ENCODE peak calls at places on chromosome 15, in eight cellular contexts. Y is IMR-90; B is CD8-positive, alpha-beta memory T cell; D is neural progenitor cell; T is CD8-positive, alpha-beta T cell; P is pancreas; O is heart left ventricle; K is CD4-positive, CD25-positive, alpha-beta regulatory T cell. Z is an unnamed sample. For H3K4me1, the result is how much of the 10 kb centered on the place peaks cover.

GRCh38 chr15:69132935-69133861 is 27.2 kb upstream of the GLCE start:
- DNase-seq in O (no peak), T (no peak), B (no peak), Y (no peak), D (no peak), P (no peak), K (no peak), Z (no peak)

GRCh38 chr15:27983496-27983895 is 115.6 kb downstream of the OCA2 start:
- DNase-seq in B (no peak), Y (no peak), T (no peak), K (no peak), P (no peak), O (no peak), D (no peak), Z (no peak)

GRCh38 chr15:71250936-71251468 is 135.7 kb downstream of the THSD4 start:
- DNase-seq in B (no peak), O (no peak), P (no peak), T (no peak), D (no peak), Y (no peak), K (no peak), Z (no peak)

GRCh38 chr15:49832421-49832980 is 211.7 kb downstream of the DTWD1 start:
- DNase-seq in P (peak), O (no peak), Y (no peak), T (no peak), B (no peak), D (peak), K (no peak), Z (peak)

GRCh38 chr15:58952751-58953150 is 19.3 kb upstream of the SLTM start:
- DNase-seq in O (no peak), Y (peak), T (no peak), P (no peak), K (no peak), D (no peak), B (no peak), Z (no peak)

GRCh38 chr15:26015516-26015915 is 152.4 kb upstream of the ATP10A start:
- DNase-seq in T (no peak), D (no peak), B (no peak), Y (no peak), K (no peak), O (no peak), P (no peak), Z (no peak)

GRCh38 chr15:25508369-25509002 is 69.7 kb upstream of the UBE3A start:
- DNase-seq in Y (peak), D (peak), O (no peak), K (no peak), B (no peak), T (no peak), P (no peak), Z (peak)

GRCh38 chr15:65342493-65342892 is 35.3 kb downstream of the IGDCC3 start:
- DNase-seq in T (no peak), B (no peak), D (no peak), P (no peak), O (no peak), K (no peak), Y (no peak), Z (no peak)

GRCh38 chr15:78808550-78808949 is 2.7 kb downstream of the ADAMTS7 start:
- DNase-seq in D (peak), O (no peak), P (no peak), Y (peak), K (no peak), T (no peak), B (no peak), Z (peak)

GRCh38 chr15:94535298-94536048 is 304.1 kb downstream of the MCTP2 start:
- DNase-seq in O (no peak), D (no peak), K (no peak), Y (no peak), P (no peak), T (no peak), B (no peak), Z (no peak)

GRCh38 chr15:83697716-83698115 is 43.8 kb downstream of the ADAMTSL3 start:
- DNase-seq in K (no peak), T (no peak), B (no peak), P (no peak), D (no peak), O (no peak), Y (no peak), Z (no peak)

GRCh38 chr15:52786436-52787122 is 3.6 kb downstream of the ONECUT1 start:
- DNase-seq in T (no peak), P (no peak), Y (no peak), O (no peak), D (peak), K (no peak), B (no peak), Z (no peak)

GRCh38 chr15:95298729-95299128 is 1031.8 kb upstream of the NR2F2 start:
- DNase-seq in O (no peak), D (no peak), K (no peak), Y (no peak), P (no peak), T (no peak), B (no peak), Z (no peak)

GRCh38 chr15:49015896-49016295 is 30.4 kb downstream of the SECISBP2L start:
- DNase-seq in Y (no peak), D (no peak), O (no peak), P (no peak), B (no peak), T (no peak), K (no peak), Z (no peak)

GRCh38 chr15:71319935-71320334 is 204.7 kb downstream of the THSD4 start:
- DNase-seq in K (no peak), O (no peak), Y (no peak), D (no peak), T (no peak), P (no peak), B (no peak), Z (no peak)

GRCh38 chr15:91609231-91609630 is 244.3 kb upstream of the SLCO3A1 start:
- DNase-seq in O (no peak), K (no peak), P (no peak), T (no peak), D (no peak), Y (no peak), B (no peak), Z (no peak)

GRCh38 chr15:81264072-81264857 is 59.7 kb downstream of the STARD5 start:
- DNase-seq in Y (no peak), K (no peak), B (no peak), O (no peak), T (no peak), D (no peak), P (no peak), Z (no peak)

GRCh38 chr15:101013769-101014223 is 94.6 kb downstream of the LRRK1 start:
- DNase-seq in T (no peak), B (no peak), D (no peak), P (no peak), K (no peak), Y (no peak), O (no peak), Z (no peak)

GRCh38 chr15:87672309-87672897 is 584.1 kb downstream of the NTRK3 start:
- DNase-seq in K (no peak), O (no peak), T (no peak), B (no peak), Y (peak), D (peak), P (no peak), Z (no peak)

DNA sequence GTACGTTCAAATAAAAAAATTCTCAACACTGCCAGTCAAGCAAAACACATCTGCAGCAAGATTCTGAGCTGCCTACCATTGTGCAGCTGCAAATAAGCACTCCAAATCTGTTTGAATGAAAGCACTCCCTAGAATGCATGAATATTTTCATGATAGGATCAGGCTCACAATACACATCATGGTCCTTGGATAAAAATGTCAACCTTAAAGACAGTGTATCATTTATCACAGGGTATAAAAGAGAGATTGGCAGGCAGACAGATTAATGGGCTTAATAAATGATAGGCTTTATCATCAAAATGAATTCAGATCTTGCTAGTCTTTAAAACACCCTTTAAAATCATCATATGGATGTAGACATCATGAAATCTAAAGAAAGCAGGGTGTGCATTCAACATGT is 9.2 kb downstream of the RYR3 start:
- DNase-seq in B (no peak), O (no peak), T (no peak), P (no peak), Y (no peak), D (no peak), K (no peak), Z (no peak)
- H3K4me1 ChIP-seq in B (under half), O (under half), T (under half), P (under half), Y (under half), D (under half), K (under half), Z (under half)

DNA sequence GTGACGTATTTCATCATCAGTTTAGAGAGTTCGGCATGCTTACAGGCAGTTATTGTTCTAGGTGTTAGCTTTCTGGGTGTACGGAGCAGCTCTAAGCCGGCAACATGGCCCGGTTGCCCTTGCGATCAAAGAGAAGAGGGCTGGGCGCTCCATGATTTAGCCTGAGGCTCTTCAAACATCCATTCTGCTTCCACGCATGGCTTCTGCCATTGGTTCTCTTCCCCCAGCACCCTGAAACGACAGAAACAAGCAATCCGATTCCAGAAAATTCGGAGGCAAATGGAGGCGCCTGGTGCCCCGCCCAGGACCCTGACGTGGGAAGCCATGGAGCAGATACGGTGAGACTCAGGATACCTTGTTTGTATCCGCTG is 574 bp downstream of the NGRN start:
- DNase-seq in O (no peak), P (no peak), Y (peak), B (peak), K (peak), D (no peak), T (no peak), Z (no peak)
- H3K4me1 ChIP-seq in O (half or more), P (under half), Y (under half), B (under half), K (half or more), D (under half), T (under half), Z (under half)

GRCh38 chr15:92881838-92882696 is 18.1 kb upstream of the CHD2 start:
- DNase-seq in P (peak), O (peak), Y (peak), K (peak), B (peak), D (peak), T (peak), Z (peak)
- H3K4me1 ChIP-seq in P (under half), O (under half), Y (under half), K (under half), B (half or more), D (half or more), T (under half), Z (half or more)

DNA sequence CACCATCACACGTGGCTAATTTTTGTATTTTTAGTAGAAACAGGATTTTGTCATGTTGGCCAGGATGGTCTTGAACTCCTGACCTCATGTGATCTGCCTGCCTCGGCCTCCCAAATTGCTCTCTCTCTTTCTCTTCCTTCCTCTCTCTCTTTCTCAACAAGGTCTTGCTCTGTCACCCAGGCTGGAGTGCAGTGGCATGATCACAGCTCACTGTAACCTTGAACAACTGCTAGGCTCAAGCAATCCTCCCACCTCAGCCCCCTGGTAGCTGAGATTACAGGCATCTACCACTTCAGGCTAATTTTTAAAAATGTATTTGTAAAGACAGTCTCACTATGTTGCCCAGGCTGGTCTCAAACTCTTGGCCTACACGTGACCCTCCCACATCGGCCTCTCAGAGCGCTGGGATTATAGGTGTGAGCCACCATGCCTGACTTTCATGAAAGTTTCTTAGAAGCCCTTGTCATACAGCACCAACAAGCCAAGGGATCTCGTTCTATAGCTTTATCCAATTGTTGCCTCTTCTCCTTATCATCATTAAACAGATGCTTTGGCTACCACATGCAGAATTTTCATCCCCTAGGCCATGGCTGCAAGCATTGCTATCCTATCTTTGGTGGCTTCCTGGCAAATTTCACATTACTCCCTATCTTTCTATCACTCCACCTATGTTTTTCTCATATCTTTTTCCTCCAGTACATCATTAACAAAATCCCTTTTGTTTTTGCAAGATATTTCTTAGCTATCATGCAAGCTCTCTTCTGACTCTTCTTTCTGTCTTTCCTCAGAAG is 5.7 kb downstream of the CCDC32 start:
- DNase-seq in P (no peak), O (no peak), B (no peak), K (no peak), Y (no peak), T (no peak), D (no peak), Z (no peak)
- H3K4me1 ChIP-seq in P (under half), O (under half), B (under half), K (under half), Y (under half), T (under half), D (under half), Z (under half)

DNA sequence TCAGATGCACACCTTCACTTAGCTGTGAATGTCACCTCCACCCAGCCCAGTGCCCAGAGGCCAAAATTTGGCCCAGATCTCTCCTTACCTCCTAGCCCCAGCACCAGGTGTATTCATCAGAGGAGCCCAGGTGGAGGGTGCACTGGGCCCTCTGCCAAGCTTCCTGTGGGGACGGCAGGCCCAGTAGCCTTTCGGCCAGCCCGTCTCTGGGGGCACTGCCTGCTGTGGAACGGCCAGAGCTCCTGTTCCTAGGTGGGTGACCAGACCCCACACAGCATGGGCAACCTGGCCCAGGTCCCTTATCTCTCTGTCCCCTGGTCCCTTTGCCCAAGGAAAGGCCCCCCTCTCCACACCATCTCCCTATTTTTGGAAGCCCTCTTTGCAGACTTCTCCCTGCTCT is 67.8 kb downstream of the AAGAB start:
- DNase-seq in T (no peak), P (no peak), O (no peak), D (no peak), B (no peak), K (no peak), Y (no peak), Z (no peak)
- H3K4me1 ChIP-seq in T (under half), P (under half), O (half or more), D (under half), B (under half), K (under half), Y (half or more), Z (under half)

GRCh38 chr15:56678562-56678961 is 54.7 kb downstream of the ZNF280D start:
- DNase-seq in O (no peak), K (no peak), D (no peak), T (no peak), B (no peak), Y (no peak), P (no peak), Z (no peak)
- H3K4me1 ChIP-seq in O (under half), K (under half), D (under half), T (under half), B (under half), Y (under half), P (under half), Z (under half)

GRCh38 chr15:31336943-31337295 is 10.3 kb downstream of the KLF13 start:
- DNase-seq in O (no peak), T (no peak), K (no peak), Y (no peak), B (no peak), D (no peak), P (no peak), Z (no peak)

GRCh38 chr15:31339558-31339895 is 12.9 kb downstream of the KLF13 start:
- DNase-seq in P (peak), T (no peak), Y (no peak), K (no peak), D (no peak), O (no peak), B (no peak), Z (no peak)

GRCh38 chr15:31337352-31338031 is 10.9 kb downstream of the KLF13 start:
- DNase-seq in K (no peak), O (no peak), D (no peak), P (no peak), T (no peak), Y (no peak), B (no peak), Z (no peak)

GRCh38 chr15:31338879-31339557 is 12.4 kb downstream of the KLF13 start:
- DNase-seq in Y (peak), T (no peak), P (peak), K (no peak), D (no peak), B (peak), O (peak), Z (no peak)

GRCh38 chr15:31338318-31338878 is 11.8 kb downstream of the KLF13 start:
- DNase-seq in T (no peak), P (peak), D (no peak), Y (no peak), O (peak), B (no peak), K (no peak), Z (peak)
- H3K4me1 ChIP-seq in T (half or more), P (under half), D (under half), Y (under half), O (half or more), B (half or more), K (half or more), Z (half or more)

DNA sequence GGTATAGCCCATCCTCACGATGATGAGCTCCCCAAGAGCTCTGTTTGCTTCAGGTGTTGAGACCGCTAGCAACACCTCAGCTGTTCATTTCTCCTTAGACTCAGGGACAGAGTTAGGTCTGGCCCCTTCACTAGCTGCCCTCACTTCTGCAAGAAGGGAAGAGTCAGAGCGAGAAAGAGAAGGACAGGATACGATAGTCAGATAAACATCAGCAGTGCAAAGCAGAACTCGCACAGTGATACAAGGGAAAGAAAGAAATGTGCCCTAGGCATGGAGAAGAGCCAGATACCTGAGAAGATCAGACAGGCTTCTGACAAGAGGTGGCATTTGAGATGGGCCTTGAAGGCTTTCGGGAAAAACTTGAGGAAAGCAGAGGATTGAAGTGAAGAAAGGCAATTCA is 106.2 kb downstream of the PGPEP1L start:
- DNase-seq in Y (no peak), O (no peak), K (no peak), T (no peak), B (no peak), D (no peak), P (no peak), Z (no peak)
- H3K4me1 ChIP-seq in Y (under half), O (under half), K (under half), T (under half), B (under half), D (under half), P (under half), Z (under half)

Z was measured in OCI-LY7.